ENCODE peak calls at places on chromosome 7, in six cellular contexts. O is MM.1S, R is mesendoderm, M is cardiac muscle cell, F is fibroblast of mammary gland, J is AG04449. V is an unnamed sample.

GRCh38 chr7:18437086-18437485 is 58.5 kb upstream of the HDAC9 start:
- DNase-seq in O (no peak), R (no peak), M (no peak), F (peak; percentile 29), J (no peak), V (no peak)

GRCh38 chr7:49020145-49020544 is 95.8 kb downstream of the CDC14C start:
- DNase-seq in O (no peak), R (no peak), M (no peak), F (no peak), J (no peak), V (no peak)

GRCh38 chr7:35828817-35829216 is 28.0 kb downstream of the SEPTIN7 start:
- DNase-seq in O (no peak), R (no peak), M (peak; percentile 5), F (no peak), J (no peak), V (no peak)

GRCh38 chr7:93889261-93889660 is 1.3 kb downstream of the TFPI2 start:
- DNase-seq in O (no peak), R (no peak), M (no peak), F (peak; percentile 95), J (no peak), V (no peak)

GRCh38 chr7:3194501-3195141 is 106.4 kb upstream of the SDK1 start:
- DNase-seq in O (no peak), R (peak; percentile 92), M (no peak), F (peak; percentile 77), J (no peak), V (peak; percentile 64)

GRCh38 chr7:158111906-158112570 is 475.6 kb downstream of the PTPRN2 start:
- DNase-seq in O (no peak), R (no peak), M (no peak), F (no peak), J (no peak), V (no peak)

GRCh38 chr7:78139335-78139734 is 340.8 kb downstream of the PHTF2 start:
- DNase-seq in O (no peak), R (no peak), M (peak; percentile 32), F (peak; percentile 94), J (no peak), V (no peak)

GRCh38 chr7:22688034-22688433 is 39.0 kb upstream of the IL6 start:
- DNase-seq in O (no peak), R (no peak), M (no peak), F (no peak), J (no peak), V (no peak)

GRCh38 chr7:90677742-90678439 is 81.8 kb downstream of the CDK14 start:
- DNase-seq in O (no peak), R (no peak), M (peak; percentile 23), F (peak; percentile 42), J (no peak), V (no peak)

GRCh38 chr7:117119192-117119924 is 166.1 kb downstream of the ST7 start:
- DNase-seq in O (peak; percentile 83), R (peak; percentile 79), M (peak; percentile 87), F (peak; percentile 81), J (no peak), V (peak; percentile 87)

GRCh38 chr7:159027803-159028455 is 116.7 kb downstream of the VIPR2 start:
- DNase-seq in O (no peak), R (peak; percentile 17), M (no peak), F (peak; percentile 1), J (no peak), V (peak; percentile 44)

GRCh38 chr7:80478683-80479082 is 33.2 kb downstream of the GNAT3 start:
- DNase-seq in O (no peak), R (peak; percentile 80), M (no peak), F (peak; percentile 54), J (no peak), V (no peak)

GRCh38 chr7:17611611-17612010 is 313.2 kb downstream of the AHR start:
- DNase-seq in O (no peak), R (no peak), M (no peak), F (no peak), J (no peak), V (no peak)

GRCh38 chr7:986766-987722 is 4.1 kb downstream of the CYP2W1 start:
- DNase-seq in O (no peak), R (no peak), M (no peak), F (no peak), J (no peak), V (no peak)

GRCh38 chr7:1484569-1484968 is 19.6 kb downstream of the INTS1 start:
- DNase-seq in O (no peak), R (no peak), M (no peak), F (no peak), J (no peak), V (no peak)

GRCh38 chr7:149385195-149385955 is 75.5 kb downstream of the ZNF777 start:
- DNase-seq in O (no peak), R (no peak), M (peak; percentile 16), F (no peak), J (no peak), V (no peak)

GRCh38 chr7:90749774-90750173 is 153.7 kb downstream of the CDK14 start:
- DNase-seq in O (peak; percentile 44), R (peak; percentile 75), M (peak; percentile 30), F (peak; percentile 36), J (no peak), V (peak; percentile 23)

GRCh38 chr7:68176974-68177373 is 1180.3 kb downstream of the TYW1 start:
- DNase-seq in O (peak; percentile 54), R (peak; percentile 93), M (peak; percentile 83), F (peak; percentile 62), J (peak; percentile 12), V (peak; percentile 86)

GRCh38 chr7:47557317-47557985 is 24.5 kb downstream of the TNS3 start:
- DNase-seq in O (no peak), R (no peak), M (no peak), F (peak; percentile 81), J (no peak), V (no peak)

GRCh38 chr7:86833360-86833759 is 189.7 kb downstream of the GRM3 start:
- DNase-seq in O (no peak), R (no peak), M (no peak), F (no peak), J (no peak), V (no peak)

GRCh38 chr7:2321020-2321419 is 6.8 kb upstream of the SNX8 start:
- DNase-seq in O (no peak), R (peak; percentile 63), M (no peak), F (no peak), J (no peak), V (peak; percentile 43)

GRCh38 chr7:148838905-148839304 is 45.2 kb downstream of the EZH2 start:
- DNase-seq in O (peak; percentile 83), R (no peak), M (no peak), F (no peak), J (no peak), V (no peak)

GRCh38 chr7:25454562-25455031 is 226.3 kb upstream of the NPVF start:
- DNase-seq in O (peak; percentile 83), R (no peak), M (no peak), F (peak; percentile 87), J (no peak), V (peak; percentile 62)
- H3K4me3 ChIP-seq in O (peak overlapping the region; percentile 19), R (no peak overlapping the region), M (no peak overlapping the region), F (no peak overlapping the region), J (no peak overlapping the region), V (no peak overlapping the region)

GRCh38 chr7:71735961-71736556 is 604.1 kb downstream of the GALNT17 start:
- DNase-seq in O (peak; percentile 61), R (peak; percentile 90), M (peak; percentile 86), F (peak; percentile 66), J (no peak), V (peak; percentile 86)
- H3K4me3 ChIP-seq in O (no peak overlapping the region), R (no peak overlapping the region), M (no peak overlapping the region), F (no peak overlapping the region), J (no peak overlapping the region), V (no peak overlapping the region)

DNA sequence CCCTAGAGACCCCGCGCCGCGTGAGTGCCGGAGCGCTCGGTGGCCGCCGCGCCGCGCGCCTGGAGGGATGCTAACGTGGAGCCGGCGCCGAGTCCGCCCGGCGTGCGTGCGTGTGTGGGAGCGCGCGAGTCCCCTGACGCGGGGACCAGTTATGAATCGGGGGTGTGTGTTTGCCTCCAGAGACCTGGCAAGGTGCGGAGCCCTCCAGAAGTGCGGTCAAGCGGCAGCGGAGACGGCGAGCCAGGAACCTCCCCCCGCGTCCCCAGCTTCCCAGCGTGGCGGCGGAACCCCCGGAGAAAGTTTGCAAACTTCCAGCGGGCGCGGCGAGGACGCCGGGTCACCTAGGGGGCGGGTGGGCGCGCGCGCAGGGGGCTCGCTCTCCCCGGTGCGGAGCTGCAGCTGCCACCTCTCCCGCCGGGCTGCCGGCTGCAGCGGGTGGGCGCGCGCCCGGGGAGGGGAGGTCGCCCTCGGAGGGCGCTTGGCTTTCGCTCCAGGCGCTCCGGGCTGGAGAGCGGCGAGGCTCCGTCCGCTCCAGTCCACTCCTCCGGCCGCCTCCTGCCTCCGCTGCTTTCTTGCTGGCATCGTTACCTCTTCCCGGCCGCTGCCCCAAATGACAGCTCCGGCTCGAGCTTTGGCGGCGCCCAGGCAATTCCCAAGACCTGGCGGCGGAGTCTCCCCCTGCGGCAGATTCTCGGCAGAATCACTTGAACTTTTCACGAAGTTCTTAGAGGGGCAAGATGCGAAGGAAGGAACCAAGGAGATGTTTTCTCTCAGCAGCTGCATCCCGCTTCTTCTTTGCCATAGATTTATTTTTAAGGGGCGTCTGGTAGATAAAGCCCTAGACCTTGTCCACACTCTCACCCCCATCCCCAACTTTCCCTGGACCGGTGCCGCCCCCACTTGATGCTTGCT is 2.3 kb upstream of the CREB5 start:
- DNase-seq in O (no peak), R (peak; percentile 73), M (peak; percentile 67), F (peak; percentile 35), J (no peak), V (peak; percentile 63)
- H3K4me3 ChIP-seq in O (peak overlapping the region; percentile 76), R (peak overlapping the region; percentile 19), M (peak overlapping the region; percentile 61), F (peak overlapping the region; percentile 63), J (peak overlapping the region; percentile 67), V (peak overlapping the region; percentile 37)

GRCh38 chr7:143269254-143269653 is 6.0 kb downstream of the GSTK1 start:
- DNase-seq in O (no peak), R (no peak), M (no peak), F (no peak), J (no peak), V (no peak)
- H3K4me3 ChIP-seq in O (no peak overlapping the region), R (no peak overlapping the region), M (no peak overlapping the region), F (no peak overlapping the region), J (no peak overlapping the region), V (no peak overlapping the region)

GRCh38 chr7:75961194-75961593 is 33.2 kb downstream of the TMEM120A start:
- DNase-seq in O (no peak), R (peak; percentile 46), M (no peak), F (no peak), J (no peak), V (no peak)
- H3K4me3 ChIP-seq in O (no peak overlapping the region), R (no peak overlapping the region), M (no peak overlapping the region), F (no peak overlapping the region), J (no peak overlapping the region), V (no peak overlapping the region)

GRCh38 chr7:99326408-99326782 is 697 bp downstream of the ARPC1A start:
- DNase-seq in O (no peak), R (no peak), M (no peak), F (no peak), J (no peak), V (no peak)

GRCh38 chr7:99331002-99331401 is 5.3 kb downstream of the ARPC1A start:
- DNase-seq in O (no peak), R (no peak), M (no peak), F (peak; percentile 13), J (no peak), V (no peak)

GRCh38 chr7:99324559-99324958 is 1.1 kb upstream of the ARPC1A start:
- DNase-seq in O (no peak), R (no peak), M (no peak), F (no peak), J (no peak), V (no peak)

GRCh38 chr7:99324966-99325596 is 617 bp upstream of the ARPC1A start:
- DNase-seq in O (no peak), R (no peak), M (no peak), F (no peak), J (no peak), V (no peak)

GRCh38 chr7:99325597-99326407 is at the start of gene ARPC1A:
- DNase-seq in O (peak; percentile 94), R (peak; percentile 97), M (peak; percentile 96), F (peak; percentile 93), J (peak; percentile 38), V (peak; percentile 97)
- H3K4me3 ChIP-seq in O (peak within 1 kb of the TSS; percentile 99), R (peak within 1 kb of the TSS; percentile 87), M (peak within 1 kb of the TSS; percentile 92), F (peak within 1 kb of the TSS; percentile 80), J (peak within 1 kb of the TSS; percentile 98), V (peak within 1 kb of the TSS; percentile 90)